ENCODE peak calls at places on chromosomes 16 and 17, in nine cellular contexts. One of them, this sample, is unnamed.

GRCh38 chr16:20675488-20676267 is 21.8 kb downstream of the ACSM1 start:
- DNase-seq in astrocyte: no peak
- DNase-seq in SK-N-SH: no peak
- DNase-seq in Karpas-422: peak; percentile 14
- DNase-seq in colonic mucosa: peak; percentile 86
- DNase-seq in IMR-90: no peak
- DNase-seq in neural progenitor cell: peak; percentile 15
- DNase-seq in GM23248: peak; percentile 10
- DNase-seq in fibroblast of lung: no peak
- DNase-seq in this sample: no peak

GRCh38 chr16:11497329-11497805 is 89.4 kb downstream of the LITAF start:
- DNase-seq in astrocyte: peak; percentile 44
- DNase-seq in SK-N-SH: peak; percentile 93
- DNase-seq in Karpas-422: no peak
- DNase-seq in colonic mucosa: peak; percentile 78
- DNase-seq in IMR-90: peak; percentile 56
- DNase-seq in neural progenitor cell: peak; percentile 66
- DNase-seq in GM23248: peak; percentile 90
- DNase-seq in fibroblast of lung: peak; percentile 53
- DNase-seq in this sample: peak; percentile 96

GRCh38 chr17:35981908-35982330 is 622 bp upstream of the CCL16 start:
- DNase-seq in astrocyte: no peak
- DNase-seq in SK-N-SH: no peak
- DNase-seq in Karpas-422: peak; percentile 67
- DNase-seq in colonic mucosa: no peak
- DNase-seq in IMR-90: no peak
- DNase-seq in neural progenitor cell: peak; percentile 27
- DNase-seq in GM23248: no peak
- DNase-seq in fibroblast of lung: no peak
- DNase-seq in this sample: no peak

GRCh38 chr17:45131616-45132301 is 556 bp downstream of the PLCD3 start:
- DNase-seq in astrocyte: no peak
- DNase-seq in SK-N-SH: peak; percentile 87
- DNase-seq in Karpas-422: peak; percentile 73
- DNase-seq in colonic mucosa: peak; percentile 71
- DNase-seq in IMR-90: no peak
- DNase-seq in neural progenitor cell: peak; percentile 82
- DNase-seq in GM23248: peak; percentile 56
- DNase-seq in fibroblast of lung: no peak
- DNase-seq in this sample: peak; percentile 88

GRCh38 chr17:6070895-6071511 is 824 bp downstream of the WSCD1 start:
- DNase-seq in astrocyte: no peak
- DNase-seq in SK-N-SH: peak; percentile 55
- DNase-seq in Karpas-422: no peak
- DNase-seq in colonic mucosa: peak; percentile 27
- DNase-seq in IMR-90: no peak
- DNase-seq in neural progenitor cell: peak; percentile 48
- DNase-seq in GM23248: no peak
- DNase-seq in fibroblast of lung: peak; percentile 29
- DNase-seq in this sample: peak; percentile 75

GRCh38 chr17:75909051-75909811 is 4.5 kb upstream of the MRPL38 start:
- DNase-seq in astrocyte: no peak
- DNase-seq in SK-N-SH: no peak
- DNase-seq in Karpas-422: no peak
- DNase-seq in colonic mucosa: no peak
- DNase-seq in IMR-90: no peak
- DNase-seq in neural progenitor cell: no peak
- DNase-seq in GM23248: no peak
- DNase-seq in fibroblast of lung: no peak
- DNase-seq in this sample: no peak

GRCh38 chr17:17416400-17417360 is 60.1 kb upstream of the MED9 start:
- DNase-seq in astrocyte: peak; percentile 75
- DNase-seq in SK-N-SH: no peak
- DNase-seq in Karpas-422: no peak
- DNase-seq in colonic mucosa: no peak
- DNase-seq in IMR-90: peak; percentile 87
- DNase-seq in neural progenitor cell: no peak
- DNase-seq in GM23248: peak; percentile 89
- DNase-seq in fibroblast of lung: peak; percentile 68
- DNase-seq in this sample: no peak

GRCh38 chr16:47732806-47733150 is 271.6 kb downstream of the PHKB start:
- DNase-seq in astrocyte: peak; percentile 98
- DNase-seq in SK-N-SH: no peak
- DNase-seq in Karpas-422: no peak
- DNase-seq in colonic mucosa: no peak
- DNase-seq in IMR-90: peak; percentile 99
- DNase-seq in neural progenitor cell: no peak
- DNase-seq in GM23248: peak; percentile 87
- DNase-seq in fibroblast of lung: peak; percentile 97
- DNase-seq in this sample: no peak

GRCh38 chr16:90022209-90023077 is 3.2 kb upstream of the DBNDD1 start:
- DNase-seq in astrocyte: peak; percentile 60
- DNase-seq in SK-N-SH: peak; percentile 96
- DNase-seq in Karpas-422: no peak
- DNase-seq in colonic mucosa: peak; percentile 95
- DNase-seq in IMR-90: peak; percentile 82
- DNase-seq in neural progenitor cell: peak; percentile 60
- DNase-seq in GM23248: peak; percentile 95
- DNase-seq in fibroblast of lung: peak; percentile 88
- DNase-seq in this sample: peak; percentile 97

GRCh38 chr17:80901319-80901718 is 90.3 kb upstream of the CHMP6 start:
- DNase-seq in astrocyte: peak; percentile 41
- DNase-seq in SK-N-SH: no peak
- DNase-seq in Karpas-422: no peak
- DNase-seq in colonic mucosa: no peak
- DNase-seq in IMR-90: peak; percentile 7
- DNase-seq in neural progenitor cell: no peak
- DNase-seq in GM23248: no peak
- DNase-seq in fibroblast of lung: no peak
- DNase-seq in this sample: no peak

GRCh38 chr17:9837551-9838471 is 12.1 kb downstream of the GLP2R start:
- DNase-seq in astrocyte: peak; percentile 86
- DNase-seq in SK-N-SH: no peak
- DNase-seq in Karpas-422: no peak
- DNase-seq in colonic mucosa: no peak
- DNase-seq in IMR-90: peak; percentile 85
- DNase-seq in neural progenitor cell: no peak
- DNase-seq in GM23248: peak; percentile 86
- DNase-seq in fibroblast of lung: peak; percentile 95
- DNase-seq in this sample: no peak

GRCh38 chr17:59846391-59847165 is 46.2 kb downstream of the TUBD1 start:
- DNase-seq in astrocyte: peak; percentile 90
- DNase-seq in SK-N-SH: no peak
- DNase-seq in Karpas-422: no peak
- DNase-seq in colonic mucosa: peak; percentile 60
- DNase-seq in IMR-90: peak; percentile 94
- DNase-seq in neural progenitor cell: no peak
- DNase-seq in GM23248: peak; percentile 84
- DNase-seq in fibroblast of lung: peak; percentile 86
- DNase-seq in this sample: peak; percentile 72

GRCh38 chr16:86577314-86577971 is 906 bp upstream of the FOXL1 start:
- DNase-seq in astrocyte: peak; percentile 74
- DNase-seq in SK-N-SH: no peak
- DNase-seq in Karpas-422: no peak
- DNase-seq in colonic mucosa: no peak
- DNase-seq in IMR-90: peak; percentile 96
- DNase-seq in neural progenitor cell: no peak
- DNase-seq in GM23248: peak; percentile 41
- DNase-seq in fibroblast of lung: peak; percentile 93
- DNase-seq in this sample: no peak

GRCh38 chr16:23520500-23520899 is 10.2 kb upstream of the GGA2 start:
- DNase-seq in astrocyte: no peak
- DNase-seq in SK-N-SH: no peak
- DNase-seq in Karpas-422: no peak
- DNase-seq in colonic mucosa: no peak
- DNase-seq in IMR-90: no peak
- DNase-seq in neural progenitor cell: no peak
- DNase-seq in GM23248: no peak
- DNase-seq in fibroblast of lung: no peak
- DNase-seq in this sample: no peak

GRCh38 chr17:28553000-28553505 is 629 bp upstream of the UNC119 start:
- DNase-seq in astrocyte: no peak
- DNase-seq in SK-N-SH: no peak
- DNase-seq in Karpas-422: no peak
- DNase-seq in colonic mucosa: no peak
- DNase-seq in IMR-90: no peak
- DNase-seq in neural progenitor cell: no peak
- DNase-seq in GM23248: no peak
- DNase-seq in fibroblast of lung: no peak
- DNase-seq in this sample: peak; percentile 19

GRCh38 chr17:28551421-28552186 is 820 bp downstream of the UNC119 start:
- DNase-seq in astrocyte: no peak
- DNase-seq in SK-N-SH: no peak
- DNase-seq in Karpas-422: no peak
- DNase-seq in colonic mucosa: no peak
- DNase-seq in IMR-90: no peak
- DNase-seq in neural progenitor cell: peak; percentile 40
- DNase-seq in GM23248: peak; percentile 62
- DNase-seq in fibroblast of lung: no peak
- DNase-seq in this sample: peak; percentile 71

GRCh38 chr17:28555022-28555421 is 2.6 kb upstream of the UNC119 start:
- DNase-seq in astrocyte: no peak
- DNase-seq in SK-N-SH: no peak
- DNase-seq in Karpas-422: no peak
- DNase-seq in colonic mucosa: no peak
- DNase-seq in IMR-90: no peak
- DNase-seq in neural progenitor cell: no peak
- DNase-seq in GM23248: no peak
- DNase-seq in fibroblast of lung: no peak
- DNase-seq in this sample: no peak

GRCh38 chr17:28552201-28552999 is at the start of gene UNC119:
- DNase-seq in astrocyte: peak; percentile 18
- DNase-seq in SK-N-SH: peak; percentile 99
- DNase-seq in Karpas-422: peak; percentile 94
- DNase-seq in colonic mucosa: peak; percentile 84
- DNase-seq in IMR-90: peak; percentile 46
- DNase-seq in neural progenitor cell: peak; percentile 95
- DNase-seq in GM23248: peak; percentile 92
- DNase-seq in fibroblast of lung: peak; percentile 55
- DNase-seq in this sample: peak; percentile 91

DNA sequence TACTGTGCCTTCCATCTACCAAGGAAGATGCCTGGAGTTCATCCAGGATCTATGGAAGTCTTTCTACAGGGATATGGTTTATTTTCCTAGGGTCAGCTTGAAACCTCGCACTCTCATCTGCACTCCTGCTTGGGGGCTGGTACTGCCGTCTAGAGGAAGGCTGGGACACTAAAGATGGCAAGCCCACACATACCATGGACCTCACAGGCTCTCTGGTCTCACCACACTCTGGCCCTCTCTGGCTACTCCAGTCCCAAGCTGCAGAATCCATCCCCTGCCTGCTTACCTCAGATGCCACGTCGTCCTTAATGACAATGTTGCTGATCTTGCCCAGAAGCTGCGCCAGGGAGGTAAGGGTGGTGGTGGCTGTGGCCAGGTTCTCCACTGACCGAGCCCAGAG is 2.1 kb upstream of the UNC119 start:
- DNase-seq in astrocyte: no peak
- DNase-seq in SK-N-SH: no peak
- DNase-seq in Karpas-422: no peak
- DNase-seq in colonic mucosa: no peak
- DNase-seq in IMR-90: no peak
- DNase-seq in neural progenitor cell: no peak
- DNase-seq in GM23248: no peak
- DNase-seq in fibroblast of lung: no peak
- DNase-seq in this sample: peak; percentile 48
- H3K36me3 ChIP-seq in astrocyte: peaks cover 19% of the 10 kb centered on the region
- H3K36me3 ChIP-seq in SK-N-SH: peaks cover 21% of the 10 kb centered on the region
- H3K36me3 ChIP-seq in Karpas-422: peaks cover 29% of the 10 kb centered on the region
- H3K36me3 ChIP-seq in colonic mucosa: peaks cover 2% of the 10 kb centered on the region
- H3K36me3 ChIP-seq in IMR-90: peaks cover 34% of the 10 kb centered on the region
- H3K36me3 ChIP-seq in neural progenitor cell: no peaks in the 10 kb centered on the region
- H3K36me3 ChIP-seq in GM23248: peaks cover 6% of the 10 kb centered on the region
- H3K36me3 ChIP-seq in fibroblast of lung: peaks cover 15% of the 10 kb centered on the region
- H3K36me3 ChIP-seq in this sample: peaks cover 45% of the 10 kb centered on the region

DNA sequence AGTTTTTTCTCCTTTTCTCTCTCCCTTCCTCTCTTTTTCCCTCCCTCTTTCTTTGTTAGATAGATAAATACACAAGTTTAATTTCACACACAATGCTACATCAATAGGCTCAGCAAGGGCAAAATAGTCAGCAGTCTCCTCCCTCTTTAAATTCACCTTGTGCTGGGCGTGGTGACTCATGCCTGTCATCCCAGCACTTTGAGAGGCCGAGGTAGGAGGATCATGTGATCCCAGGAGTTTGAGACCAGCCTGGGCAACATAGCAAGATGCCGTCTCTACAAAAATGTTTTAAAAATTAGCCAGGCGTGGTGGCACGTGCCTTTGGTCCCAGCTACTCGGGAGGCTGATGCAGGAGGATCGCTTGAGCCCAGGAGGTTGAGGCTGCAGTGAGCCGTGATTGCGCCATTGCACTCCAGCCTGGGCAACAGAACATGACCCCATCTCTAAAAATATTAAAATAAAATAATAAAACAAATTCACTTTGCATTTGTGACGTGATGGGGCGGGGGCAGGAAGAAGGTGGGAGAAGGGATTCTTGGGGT is 27.4 kb downstream of the IL21R start:
- DNase-seq in astrocyte: no peak
- DNase-seq in SK-N-SH: no peak
- DNase-seq in Karpas-422: no peak
- DNase-seq in colonic mucosa: peak; percentile 1
- DNase-seq in IMR-90: no peak
- DNase-seq in neural progenitor cell: no peak
- DNase-seq in GM23248: no peak
- DNase-seq in fibroblast of lung: no peak
- DNase-seq in this sample: no peak
- H3K9ac ChIP-seq in astrocyte: no peak overlapping the region
- H3K9ac ChIP-seq in SK-N-SH: no peak overlapping the region
- H3K9ac ChIP-seq in Karpas-422: no peak overlapping the region
- H3K9ac ChIP-seq in colonic mucosa: no peak overlapping the region
- H3K9ac ChIP-seq in IMR-90: no peak overlapping the region
- H3K9ac ChIP-seq in neural progenitor cell: no peak overlapping the region
- H3K9ac ChIP-seq in GM23248: no peak overlapping the region
- H3K9ac ChIP-seq in fibroblast of lung: no peak overlapping the region
- H3K9ac ChIP-seq in this sample: no peak overlapping the region

DNA sequence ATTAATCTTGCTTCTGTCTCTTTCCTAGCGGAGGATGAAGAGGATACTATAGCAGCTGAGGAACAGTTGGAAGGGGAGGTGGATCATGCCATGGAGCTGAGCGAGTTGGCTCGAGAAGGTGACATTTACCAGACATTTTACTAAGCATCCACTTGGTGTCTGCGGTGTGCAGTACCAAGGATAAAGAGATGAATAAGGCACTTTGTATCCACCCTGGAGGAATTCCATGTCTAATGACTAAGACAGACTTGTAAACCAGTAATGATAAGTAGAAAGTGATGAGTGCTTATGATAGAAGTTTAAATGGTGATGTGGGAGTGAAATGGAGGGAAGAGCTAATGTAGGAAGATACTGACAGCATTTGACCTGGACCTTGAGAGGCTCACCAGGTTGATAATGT is 12.0 kb downstream of the SRCAP start:
- DNase-seq in astrocyte: peak; percentile 43
- DNase-seq in SK-N-SH: no peak
- DNase-seq in Karpas-422: no peak
- DNase-seq in colonic mucosa: no peak
- DNase-seq in IMR-90: peak; percentile 39
- DNase-seq in neural progenitor cell: no peak
- DNase-seq in GM23248: peak; percentile 75
- DNase-seq in fibroblast of lung: no peak
- DNase-seq in this sample: no peak
- H3K36me3 ChIP-seq in astrocyte: peaks cover 84% of the 10 kb centered on the region
- H3K36me3 ChIP-seq in SK-N-SH: peaks cover 93% of the 10 kb centered on the region
- H3K36me3 ChIP-seq in Karpas-422: peaks cover 77% of the 10 kb centered on the region
- H3K36me3 ChIP-seq in colonic mucosa: peaks cover 54% of the 10 kb centered on the region
- H3K36me3 ChIP-seq in IMR-90: peaks cover 79% of the 10 kb centered on the region
- H3K36me3 ChIP-seq in neural progenitor cell: peaks cover 19% of the 10 kb centered on the region
- H3K36me3 ChIP-seq in GM23248: peaks cover 88% of the 10 kb centered on the region
- H3K36me3 ChIP-seq in fibroblast of lung: peaks cover 54% of the 10 kb centered on the region
- H3K36me3 ChIP-seq in this sample: peaks cover 75% of the 10 kb centered on the region

GRCh38 chr17:49496866-49497146 is 1.7 kb downstream of the NGFR start:
- DNase-seq in astrocyte: no peak
- DNase-seq in SK-N-SH: no peak
- DNase-seq in Karpas-422: no peak
- DNase-seq in colonic mucosa: no peak
- DNase-seq in IMR-90: no peak
- DNase-seq in neural progenitor cell: no peak
- DNase-seq in GM23248: peak; percentile 6
- DNase-seq in fibroblast of lung: no peak
- DNase-seq in this sample: no peak
- H3K9ac ChIP-seq in astrocyte: no peak overlapping the region
- H3K9ac ChIP-seq in SK-N-SH: no peak overlapping the region
- H3K9ac ChIP-seq in Karpas-422: no peak overlapping the region
- H3K9ac ChIP-seq in colonic mucosa: no peak overlapping the region
- H3K9ac ChIP-seq in IMR-90: no peak overlapping the region
- H3K9ac ChIP-seq in neural progenitor cell: no peak overlapping the region
- H3K9ac ChIP-seq in GM23248: no peak overlapping the region
- H3K9ac ChIP-seq in fibroblast of lung: no peak overlapping the region
- H3K9ac ChIP-seq in this sample: no peak overlapping the region

This sample was measured in kidney.